ENCODE peak calls at places on chromosomes 13 and 19, in ten cellular contexts. N is body of pancreas, F is sigmoid colon, G is tibial nerve, E is adrenal gland, J is right lobe of liver, B is H1, R is GM12891, U is IMR-90, Z is NB4. S is an unnamed sample.

GRCh38 chr19:461664-462551 is 1.1 kb upstream of the SHC2 start:
- DNase-seq in N (peak), F (peak), G (no peak), E (peak), J (peak), B (no peak), R (no peak), U (no peak), Z (no peak), S (no peak)

GRCh38 chr19:42397315-42398166 is 7.4 kb upstream of the CNFN start:
- DNase-seq in N (no peak), F (no peak), G (no peak), E (peak), J (no peak), B (no peak), R (no peak), U (no peak), Z (no peak), S (no peak)

GRCh38 chr13:29543230-29544215 is 52.0 kb downstream of the SLC7A1 start:
- DNase-seq in N (no peak), F (no peak), G (no peak), E (no peak), J (no peak), B (peak), R (peak), U (peak), Z (peak), S (no peak)

GRCh38 chr19:53254451-53255341 is at the start of gene ZNF677:
- DNase-seq in N (peak), F (peak), G (peak), E (peak), J (peak), B (peak), R (peak), U (peak), Z (no peak), S (peak)

GRCh38 chr13:77338961-77339401 is 12.1 kb upstream of the MYCBP2 start:
- DNase-seq in N (no peak), F (no peak), G (no peak), E (no peak), J (no peak), B (no peak), R (no peak), U (no peak), Z (peak), S (no peak)

GRCh38 chr13:44068737-44069136 is 189.0 kb downstream of the LACC1 start:
- DNase-seq in N (no peak), F (no peak), G (no peak), E (no peak), J (no peak), B (no peak), R (no peak), U (peak), Z (no peak), S (no peak)

GRCh38 chr19:56348289-56348877 is 33.7 kb upstream of the ZSCAN5A start:
- DNase-seq in N (no peak), F (no peak), G (no peak), E (no peak), J (no peak), B (no peak), R (no peak), U (no peak), Z (peak), S (no peak)

GRCh38 chr19:10224337-10224736 is 6.8 kb downstream of the S1PR2 start:
- DNase-seq in N (no peak), F (no peak), G (no peak), E (no peak), J (no peak), B (no peak), R (no peak), U (no peak), Z (no peak), S (no peak)

GRCh38 chr19:17950310-17951150 is 16.4 kb upstream of the KCNN1 start:
- DNase-seq in N (no peak), F (no peak), G (no peak), E (no peak), J (no peak), B (no peak), R (no peak), U (no peak), Z (no peak), S (no peak)

GRCh38 chr13:98972627-98973026 is 5.2 kb downstream of the DOCK9 start:
- DNase-seq in N (no peak), F (no peak), G (no peak), E (no peak), J (no peak), B (no peak), R (no peak), U (peak), Z (no peak), S (no peak)

GRCh38 chr19:49340069-49340864 is 5.1 kb downstream of the CD37 start:
- DNase-seq in N (peak), F (peak), G (peak), E (peak), J (peak), B (no peak), R (peak), U (no peak), Z (peak), S (no peak)

GRCh38 chr19:7700128-7700470 is 1.8 kb downstream of the FCER2 start:
- DNase-seq in N (no peak), F (no peak), G (no peak), E (no peak), J (no peak), B (no peak), R (no peak), U (no peak), Z (no peak), S (no peak)

GRCh38 chr19:12703056-12703455 is 6.6 kb upstream of the FBXW9 start:
- DNase-seq in N (no peak), F (no peak), G (no peak), E (no peak), J (no peak), B (peak), R (no peak), U (peak), Z (peak), S (no peak)
- TF ChIP-seq POLR2A in N (no peak), F (no peak), G (no peak), E (no peak), J (no peak), B (no peak), R (no peak), U (no peak), Z (no peak), S (no peak)

DNA sequence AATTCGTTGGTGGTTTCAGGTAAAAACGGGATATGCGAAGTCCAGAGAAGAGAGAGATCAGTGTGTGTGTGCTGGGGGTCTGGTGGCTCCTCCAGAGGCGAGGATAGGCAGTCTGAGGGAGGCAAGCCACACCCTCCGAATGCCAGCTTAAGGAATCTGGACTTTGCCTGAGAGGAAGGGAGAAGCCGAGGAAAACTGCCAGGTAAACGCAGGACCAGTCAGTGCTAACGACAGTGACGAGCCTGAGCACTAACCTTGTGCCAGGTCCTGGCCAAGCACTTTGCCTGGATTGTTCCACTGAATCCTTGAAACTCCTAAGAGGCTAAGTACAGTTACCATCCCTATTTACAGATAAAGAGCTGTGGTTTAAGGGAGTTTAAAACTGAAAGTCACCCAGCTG is 15.3 kb downstream of the SMG9 start:
- DNase-seq in N (peak), F (no peak), G (no peak), E (no peak), J (no peak), B (no peak), R (no peak), U (no peak), Z (no peak), S (no peak)
- TF ChIP-seq POLR2A in N (no peak), F (no peak), G (no peak), E (no peak), J (no peak), B (no peak), R (no peak), U (no peak), Z (no peak), S (no peak)

GRCh38 chr19:3409346-3410064 is 43.1 kb downstream of the NFIC start:
- DNase-seq in N (peak), F (peak), G (peak), E (peak), J (peak), B (no peak), R (no peak), U (no peak), Z (no peak), S (no peak)
- TF ChIP-seq POLR2A in N (no peak), F (peak), G (no peak), E (no peak), J (peak), B (no peak), R (no peak), U (no peak), Z (no peak), S (peak)

GRCh38 chr13:101989798-101990350 is 412.0 kb downstream of the FGF14 start:
- DNase-seq in N (no peak), F (no peak), G (no peak), E (no peak), J (no peak), B (no peak), R (no peak), U (no peak), Z (no peak), S (no peak)
- TF ChIP-seq POLR2A in N (no peak), F (no peak), G (no peak), E (no peak), J (no peak), B (no peak), R (no peak), U (no peak), Z (no peak), S (no peak)

GRCh38 chr19:45821570-45821969 is 6.5 kb upstream of the RSPH6A start:
- DNase-seq in N (no peak), F (no peak), G (no peak), E (no peak), J (no peak), B (no peak), R (no peak), U (no peak), Z (no peak), S (no peak)
- TF ChIP-seq POLR2A in N (no peak), F (no peak), G (no peak), E (no peak), J (no peak), B (no peak), R (no peak), U (no peak), Z (no peak), S (no peak)

GRCh38 chr13:47111499-47111898 is 214.6 kb upstream of the HTR2A start:
- DNase-seq in N (no peak), F (no peak), G (no peak), E (no peak), J (no peak), B (no peak), R (no peak), U (no peak), Z (no peak), S (no peak)

GRCh38 chr13:47110833-47111240 is 214.0 kb upstream of the HTR2A start:
- DNase-seq in N (no peak), F (no peak), G (no peak), E (no peak), J (no peak), B (no peak), R (no peak), U (no peak), Z (no peak), S (no peak)

GRCh38 chr13:47109028-47109427 is 212.2 kb upstream of the HTR2A start:
- DNase-seq in N (no peak), F (no peak), G (no peak), E (no peak), J (no peak), B (no peak), R (no peak), U (no peak), Z (peak), S (no peak)

GRCh38 chr13:47112205-47112896 is 215.5 kb upstream of the HTR2A start:
- DNase-seq in N (no peak), F (no peak), G (no peak), E (no peak), J (no peak), B (peak), R (no peak), U (no peak), Z (no peak), S (no peak)

GRCh38 chr13:47110141-47110540 is 213.3 kb upstream of the HTR2A start:
- DNase-seq in N (no peak), F (no peak), G (no peak), E (no peak), J (no peak), B (no peak), R (no peak), U (no peak), Z (no peak), S (no peak)
- TF ChIP-seq POLR2A in N (no peak), F (no peak), G (no peak), E (no peak), J (no peak), B (no peak), R (no peak), U (no peak), Z (no peak), S (no peak)

GRCh38 chr19:38389101-38389925 is 816 bp downstream of the SPRED3 start:
- DNase-seq in N (no peak), F (no peak), G (no peak), E (peak), J (no peak), B (no peak), R (no peak), U (peak), Z (no peak), S (no peak)
- TF ChIP-seq POLR2A in N (peak), F (no peak), G (no peak), E (no peak), J (no peak), B (peak), R (no peak), U (peak), Z (no peak), S (no peak)

GRCh38 chr19:46408611-46409039 is 4.7 kb downstream of the CCDC8 start:
- DNase-seq in N (peak), F (peak), G (no peak), E (peak), J (no peak), B (no peak), R (no peak), U (peak), Z (peak), S (no peak)

GRCh38 chr19:46407891-46408426 is 5.4 kb downstream of the CCDC8 start:
- DNase-seq in N (no peak), F (no peak), G (no peak), E (no peak), J (no peak), B (no peak), R (no peak), U (no peak), Z (no peak), S (no peak)

GRCh38 chr19:46402725-46403124 is 10.6 kb downstream of the CCDC8 start:
- DNase-seq in N (no peak), F (peak), G (no peak), E (no peak), J (no peak), B (no peak), R (no peak), U (no peak), Z (no peak), S (no peak)

GRCh38 chr19:46404884-46405658 is 8.3 kb downstream of the CCDC8 start:
- DNase-seq in N (no peak), F (no peak), G (no peak), E (no peak), J (no peak), B (no peak), R (no peak), U (no peak), Z (peak), S (no peak)

GRCh38 chr19:46404039-46404883 is 9.1 kb downstream of the CCDC8 start:
- DNase-seq in N (peak), F (peak), G (no peak), E (peak), J (peak), B (no peak), R (no peak), U (peak), Z (peak), S (no peak)
- TF ChIP-seq POLR2A in N (peak), F (no peak), G (no peak), E (no peak), J (peak), B (no peak), R (no peak), U (no peak), Z (no peak), S (no peak)

GRCh38 chr19:11434703-11435056 is 241 bp downstream of the ODAD3 start:
- DNase-seq in N (no peak), F (no peak), G (no peak), E (no peak), J (no peak), B (no peak), R (no peak), U (no peak), Z (no peak), S (no peak)
- TF ChIP-seq POLR2A in N (no peak), F (no peak), G (no peak), E (no peak), J (no peak), B (no peak), R (no peak), U (no peak), Z (no peak), S (no peak)